ENCODE peak calls at places on chromosomes 5 and 9, in nine cellular contexts. B, Z, S, K, A, F, G, P and L are unnamed samples.

GRCh38 chr5:133232011-133232410 is 180.2 kb downstream of the HSPA4 start:
- DNase-seq in B (no peak), Z (no peak), S (no peak), K (no peak), A (no peak), F (no peak), G (no peak), P (peak), L (no peak)

GRCh38 chr9:5468850-5469249 is 18.5 kb downstream of the CD274 start:
- DNase-seq in B (no peak), Z (peak), S (no peak), K (no peak), A (no peak), F (no peak), G (no peak), P (no peak), L (no peak)

GRCh38 chr5:960551-960950 is 48.1 kb upstream of the NKD2 start:
- DNase-seq in B (no peak), Z (no peak), S (no peak), K (no peak), A (no peak), F (no peak), G (no peak), P (no peak), L (no peak)

GRCh38 chr5:175235251-175235963 is 208.6 kb downstream of the DRD1 start:
- DNase-seq in B (no peak), Z (peak), S (peak), K (no peak), A (no peak), F (no peak), G (no peak), P (no peak), L (no peak)

GRCh38 chr9:89375181-89375760 is 57.0 kb downstream of the SECISBP2 start:
- DNase-seq in B (peak), Z (no peak), S (no peak), K (no peak), A (no peak), F (no peak), G (no peak), P (no peak), L (no peak)

GRCh38 chr5:132225165-132226032 is 2.3 kb downstream of the P4HA2 start:
- DNase-seq in B (peak), Z (peak), S (no peak), K (no peak), A (peak), F (no peak), G (peak), P (peak), L (peak)

GRCh38 chr5:67773439-67773988 is 442.0 kb upstream of the PIK3R1 start:
- DNase-seq in B (no peak), Z (no peak), S (no peak), K (no peak), A (no peak), F (no peak), G (no peak), P (peak), L (no peak)

GRCh38 chr5:14673443-14673842 is 8.9 kb downstream of the OTULIN start:
- DNase-seq in B (no peak), Z (no peak), S (no peak), K (no peak), A (no peak), F (no peak), G (no peak), P (no peak), L (no peak)

GRCh38 chr5:83253731-83254130 is 176.4 kb downstream of the XRCC4 start:
- DNase-seq in B (no peak), Z (no peak), S (no peak), K (no peak), A (no peak), F (no peak), G (no peak), P (no peak), L (no peak)

GRCh38 chr5:14687023-14687665 is 22.6 kb downstream of the OTULIN start:
- DNase-seq in B (no peak), Z (no peak), S (no peak), K (no peak), A (no peak), F (no peak), G (no peak), P (no peak), L (no peak)

GRCh38 chr5:73709536-73710129 is 83.6 kb downstream of the ARHGEF28 start:
- DNase-seq in B (no peak), Z (peak), S (no peak), K (no peak), A (no peak), F (no peak), G (no peak), P (no peak), L (no peak)

GRCh38 chr5:2135833-2136232 is 253.1 kb upstream of the IRX4 start:
- DNase-seq in B (no peak), Z (no peak), S (no peak), K (no peak), A (no peak), F (no peak), G (peak), P (no peak), L (no peak)

GRCh38 chr9:32698706-32699277 is 63.3 kb upstream of the TAF1L start:
- DNase-seq in B (no peak), Z (no peak), S (no peak), K (no peak), A (no peak), F (no peak), G (no peak), P (no peak), L (no peak)

GRCh38 chr9:35563791-35564197 is 41.3 kb upstream of the TESK1 start:
- DNase-seq in B (no peak), Z (no peak), S (peak), K (no peak), A (peak), F (no peak), G (peak), P (no peak), L (peak)

GRCh38 chr9:136577941-136578619 is 32.2 kb upstream of the NOTCH1 start:
- DNase-seq in B (no peak), Z (no peak), S (peak), K (no peak), A (no peak), F (no peak), G (no peak), P (no peak), L (no peak)

GRCh38 chr9:115170674-115171073 is 52.7 kb upstream of the TNC start:
- DNase-seq in B (no peak), Z (peak), S (no peak), K (no peak), A (no peak), F (no peak), G (no peak), P (no peak), L (no peak)

GRCh38 chr5:35963381-35963843 is 25.0 kb upstream of the CAPSL start:
- DNase-seq in B (peak), Z (peak), S (peak), K (no peak), A (no peak), F (no peak), G (no peak), P (peak), L (peak)

GRCh38 chr5:95738834-95739233 is 7.7 kb downstream of the RHOBTB3 start:
- DNase-seq in B (no peak), Z (no peak), S (no peak), K (no peak), A (no peak), F (no peak), G (no peak), P (no peak), L (no peak)

GRCh38 chr9:120921751-120922181 is 4.8 kb downstream of the TRAF1 start:
- DNase-seq in B (peak), Z (no peak), S (no peak), K (no peak), A (no peak), F (no peak), G (no peak), P (no peak), L (peak)

GRCh38 chr5:37565067-37565670 is 186.1 kb downstream of the WDR70 start:
- DNase-seq in B (no peak), Z (peak), S (no peak), K (no peak), A (no peak), F (no peak), G (no peak), P (no peak), L (no peak)

GRCh38 chr9:135771401-135772051 is 69.5 kb downstream of the KCNT1 start:
- DNase-seq in B (no peak), Z (no peak), S (no peak), K (no peak), A (no peak), F (no peak), G (no peak), P (no peak), L (no peak)

GRCh38 chr5:95822038-95822407 is 503 bp downstream of the GLRX start:
- DNase-seq in B (peak), Z (peak), S (peak), K (peak), A (peak), F (peak), G (peak), P (peak), L (peak)

GRCh38 chr5:179239256-179240135 is 105.8 kb downstream of the ADAMTS2 start:
- DNase-seq in B (no peak), Z (no peak), S (no peak), K (no peak), A (no peak), F (peak), G (peak), P (peak), L (no peak)

GRCh38 chr5:151660616-151661015 is 26.1 kb downstream of the SPARC start:
- DNase-seq in B (no peak), Z (peak), S (no peak), K (no peak), A (peak), F (no peak), G (no peak), P (no peak), L (no peak)

GRCh38 chr5:73135429-73136276 is 15.3 kb downstream of the TMEM171 start:
- DNase-seq in B (no peak), Z (peak), S (peak), K (no peak), A (no peak), F (no peak), G (no peak), P (no peak), L (peak)

GRCh38 chr5:84478603-84479002 is 93.9 kb upstream of the EDIL3 start:
- DNase-seq in B (no peak), Z (peak), S (no peak), K (no peak), A (no peak), F (no peak), G (no peak), P (no peak), L (no peak)

GRCh38 chr5:122183098-122183794 is 53.9 kb downstream of the ZNF474 start:
- DNase-seq in B (no peak), Z (peak), S (no peak), K (peak), A (peak), F (no peak), G (peak), P (peak), L (no peak)

GRCh38 chr5:68313336-68313735 is 97.8 kb downstream of the PIK3R1 start:
- DNase-seq in B (no peak), Z (no peak), S (no peak), K (no peak), A (no peak), F (no peak), G (no peak), P (no peak), L (no peak)

GRCh38 chr9:26946753-26947727 is at the start of gene PLAA:
- DNase-seq in B (peak), Z (peak), S (peak), K (peak), A (peak), F (peak), G (peak), P (peak), L (peak)
- TF ChIP-seq CTCF in B (no peak), Z (no peak), S (no peak), K (no peak), A (peak), F (no peak), G (no peak), P (peak), L (peak)

GRCh38 chr5:112917453-112918005 is 4.5 kb downstream of the REEP5 start:
- DNase-seq in B (peak), Z (peak), S (no peak), K (no peak), A (no peak), F (no peak), G (no peak), P (no peak), L (peak)
- TF ChIP-seq CTCF in B (peak), Z (peak), S (no peak), K (no peak), A (no peak), F (no peak), G (no peak), P (no peak), L (peak)

DNA sequence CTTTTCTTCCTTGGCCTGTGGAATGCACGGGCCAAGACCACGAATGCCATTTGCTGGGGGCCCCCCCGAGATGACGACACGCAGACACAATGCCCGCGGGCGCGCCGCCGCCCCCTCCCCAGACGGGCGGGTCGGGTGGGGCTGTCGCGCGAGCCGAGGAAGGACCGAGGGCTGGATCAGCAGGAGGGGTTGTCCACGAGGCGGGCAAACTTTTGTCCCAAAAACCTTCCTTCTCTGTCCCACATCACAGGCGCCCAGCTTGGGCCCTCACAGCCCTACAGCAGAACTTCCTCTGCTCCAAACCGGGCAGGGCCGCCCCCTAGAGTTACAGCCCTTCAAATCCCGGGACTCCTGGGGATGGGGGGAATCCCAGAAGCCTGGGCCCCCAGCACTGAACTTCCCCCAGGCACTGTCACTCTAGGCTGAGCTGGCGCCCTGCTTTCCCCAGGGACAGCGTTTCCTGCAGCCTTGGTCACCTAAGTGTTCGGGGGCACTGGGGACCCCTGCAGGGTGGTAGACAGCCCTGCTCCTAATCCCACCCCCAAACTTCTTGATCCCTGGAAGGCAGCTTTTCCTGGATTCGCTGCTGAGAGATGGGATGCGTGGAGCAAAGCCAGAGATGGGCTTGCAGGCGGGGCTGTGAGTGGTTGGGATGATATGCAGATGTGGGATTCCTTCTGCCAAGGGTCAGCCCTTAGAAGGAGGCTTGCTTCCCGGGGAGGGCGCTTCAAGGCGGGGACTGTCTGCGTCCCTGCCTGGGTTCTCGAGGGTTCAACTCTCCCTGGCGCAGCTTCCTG is 980 bp downstream of the COL5A1 start:
- DNase-seq in B (peak), Z (peak), S (peak), K (no peak), A (peak), F (no peak), G (peak), P (peak), L (peak)
- TF ChIP-seq CTCF in B (no peak), Z (peak), S (no peak), K (peak), A (no peak), F (no peak), G (peak), P (no peak), L (no peak)

GRCh38 chr5:93875693-93876092 is 134.3 kb upstream of the POU5F2 start:
- DNase-seq in B (no peak), Z (no peak), S (no peak), K (no peak), A (no peak), F (no peak), G (no peak), P (no peak), L (no peak)
- TF ChIP-seq CTCF in B (peak), Z (peak), S (no peak), K (no peak), A (no peak), F (no peak), G (no peak), P (no peak), L (no peak)

GRCh38 chr5:43613370-43613769 is 10.4 kb downstream of the NNT start:
- DNase-seq in B (no peak), Z (no peak), S (no peak), K (no peak), A (no peak), F (no peak), G (no peak), P (no peak), L (no peak)

GRCh38 chr5:43604699-43605098 is 1.7 kb downstream of the NNT start:
- DNase-seq in B (no peak), Z (no peak), S (no peak), K (no peak), A (no peak), F (no peak), G (no peak), P (no peak), L (no peak)

GRCh38 chr5:43608406-43608805 is 5.4 kb downstream of the NNT start:
- DNase-seq in B (no peak), Z (peak), S (no peak), K (no peak), A (no peak), F (no peak), G (no peak), P (no peak), L (no peak)

GRCh38 chr5:43606351-43606750 is 3.4 kb downstream of the NNT start:
- DNase-seq in B (no peak), Z (no peak), S (no peak), K (no peak), A (no peak), F (no peak), G (no peak), P (no peak), L (no peak)

GRCh38 chr5:43609752-43610151 is 6.8 kb downstream of the NNT start:
- DNase-seq in B (no peak), Z (no peak), S (no peak), K (no peak), A (no peak), F (no peak), G (no peak), P (no peak), L (no peak)
- TF ChIP-seq CTCF in B (peak), Z (no peak), S (no peak), K (no peak), A (no peak), F (no peak), G (no peak), P (no peak), L (peak)

GRCh38 chr9:36868591-36869282 is 165.3 kb downstream of the PAX5 start:
- DNase-seq in B (no peak), Z (no peak), S (no peak), K (no peak), A (no peak), F (no peak), G (no peak), P (no peak), L (no peak)

GRCh38 chr9:36867672-36868471 is 166.2 kb downstream of the PAX5 start:
- DNase-seq in B (no peak), Z (no peak), S (no peak), K (no peak), A (no peak), F (no peak), G (no peak), P (peak), L (no peak)

GRCh38 chr9:36865731-36866635 is 168.1 kb downstream of the PAX5 start:
- DNase-seq in B (no peak), Z (no peak), S (no peak), K (no peak), A (no peak), F (no peak), G (no peak), P (no peak), L (no peak)

GRCh38 chr9:36867241-36867640 is 166.8 kb downstream of the PAX5 start:
- DNase-seq in B (no peak), Z (no peak), S (no peak), K (no peak), A (no peak), F (no peak), G (no peak), P (no peak), L (no peak)

GRCh38 chr9:36866840-36867239 is 167.2 kb downstream of the PAX5 start:
- DNase-seq in B (no peak), Z (no peak), S (peak), K (no peak), A (no peak), F (no peak), G (no peak), P (no peak), L (no peak)
- TF ChIP-seq CTCF in B (peak), Z (no peak), S (no peak), K (no peak), A (no peak), F (no peak), G (no peak), P (no peak), L (peak)